ENCODE peak calls at places on chromosome 20, in seven cellular contexts. K is amniotic epithelial cell; N is stimulated activated naive B cell treated with anti-CD40 and anti-IgM and Interleukin-4, amounts not matched to agents 10 μg/mL and 1 μg/mL and 100 μg/mL, for 72 hours; Z is glutamatergic neuron; F is mammary epithelial cell; P is lower lobe of right lung; C is AML-193. L is an unnamed sample.

GRCh38 chr20:44642203-44643153 is 9.0 kb downstream of the ADA start:
- DNase-seq in C (peak; percentile 78), K (peak; percentile 96), P (peak; percentile 70), F (peak; percentile 82), Z (no peak), N (no peak), L (peak; percentile 4)

GRCh38 chr20:50837532-50838321 is 42.9 kb downstream of the BCAS4 start:
- DNase-seq in K (peak; percentile 80), N (no peak), Z (no peak), F (peak; percentile 89), C (no peak), P (no peak), L (no peak)

GRCh38 chr20:19757973-19758887 is at the start of gene RIN2:
- DNase-seq in K (peak; percentile 84), F (peak; percentile 79), P (peak; percentile 95), C (peak; percentile 63), Z (peak; percentile 97), N (peak; percentile 31), L (no peak)

GRCh38 chr20:48924711-48925109 is 3.2 kb downstream of the ARFGEF2 start:
- DNase-seq in P (no peak), N (no peak), F (no peak), Z (no peak), K (no peak), C (no peak), L (no peak)

GRCh38 chr20:13419445-13419844 is 198.4 kb downstream of the ISM1 start:
- DNase-seq in P (no peak), Z (no peak), K (no peak), F (no peak), N (no peak), C (no peak), L (no peak)

GRCh38 chr20:40741507-40742106 is 52.6 kb upstream of the MAFB start:
- DNase-seq in N (no peak), C (peak; percentile 47), F (peak; percentile 37), Z (peak; percentile 41), K (peak; percentile 33), P (no peak), L (no peak)

GRCh38 chr20:219290-220115 is 7.6 kb upstream of the DEFB129 start:
- DNase-seq in F (peak; percentile 21), C (peak; percentile 40), P (no peak), Z (no peak), K (no peak), N (no peak), L (no peak)

GRCh38 chr20:3248993-3249347 is 10.0 kb upstream of the SLC4A11 start:
- DNase-seq in Z (no peak), K (no peak), C (no peak), N (no peak), F (no peak), P (no peak), L (no peak)

GRCh38 chr20:49768204-49769124 is 44.2 kb upstream of the SLC9A8 start:
- DNase-seq in P (peak; percentile 70), Z (no peak), N (no peak), K (peak; percentile 99), C (peak; percentile 99), F (peak; percentile 97), L (no peak)

GRCh38 chr20:2256132-2256531 is 39.7 kb upstream of the TGM3 start:
- DNase-seq in C (no peak), F (no peak), K (no peak), P (no peak), N (no peak), Z (no peak), L (no peak)

GRCh38 chr20:37388831-37389230 is 42.9 kb downstream of the SRC start:
- DNase-seq in Z (no peak), N (no peak), P (peak; percentile 26), C (no peak), K (no peak), F (no peak), L (no peak)

GRCh38 chr20:62900052-62900691 is 26.1 kb downstream of the DIDO1 start:
- DNase-seq in N (peak; percentile 65), K (peak; percentile 64), Z (peak; percentile 86), P (peak; percentile 73), F (peak; percentile 43), C (peak; percentile 49), L (peak; percentile 68)

GRCh38 chr20:1369970-1370369 is 22.9 kb downstream of the FKBP1A start:
- DNase-seq in Z (peak; percentile 59), C (no peak), F (no peak), N (no peak), P (no peak), K (no peak), L (no peak)

GRCh38 chr20:63699466-63700198 is 3.2 kb downstream of the TNFRSF6B start:
- DNase-seq in N (no peak), K (no peak), Z (peak; percentile 65), C (no peak), F (no peak), P (peak; percentile 37), L (no peak)

GRCh38 chr20:4112490-4113420 is 97.4 kb upstream of the RNF24 start:
- DNase-seq in Z (no peak), C (peak; percentile 29), F (peak; percentile 51), N (no peak), P (peak; percentile 57), K (peak; percentile 39), L (no peak)

GRCh38 chr20:57223648-57224489 is 42.6 kb downstream of the BMP7 start:
- DNase-seq in C (no peak), K (no peak), Z (no peak), P (no peak), N (no peak), F (peak; percentile 43), L (no peak)

GRCh38 chr20:63737940-63738686 is 1.5 kb upstream of the SLC2A4RG start:
- DNase-seq in K (no peak), P (peak; percentile 59), N (no peak), C (no peak), Z (peak; percentile 46), F (no peak), L (peak; percentile 34)

GRCh38 chr20:37971561-37972127 is 61.6 kb downstream of the TTI1 start:
- DNase-seq in C (no peak), Z (no peak), P (no peak), N (no peak), F (no peak), K (no peak), L (no peak)

GRCh38 chr20:11675920-11676617 is 241.6 kb upstream of the BTBD3 start:
- DNase-seq in N (no peak), C (no peak), P (no peak), Z (no peak), K (no peak), F (no peak), L (no peak)

GRCh38 chr20:50027611-50028105 is 44.9 kb downstream of the SNAI1 start:
- DNase-seq in C (no peak), F (peak; percentile 44), P (no peak), Z (no peak), K (peak; percentile 91), N (no peak), L (no peak)

GRCh38 chr20:51767018-51767866 is 948 bp downstream of the ATP9A start:
- DNase-seq in F (peak; percentile 80), C (no peak), Z (peak; percentile 87), P (peak; percentile 90), K (no peak), N (peak; percentile 24), L (no peak)

GRCh38 chr20:15449061-15449460 is 1111.6 kb upstream of the FLRT3 start:
- DNase-seq in Z (no peak), C (no peak), F (no peak), K (no peak), N (no peak), P (no peak), L (no peak)

GRCh38 chr20:53668981-53669380 is 75.3 kb upstream of the ZNF217 start:
- DNase-seq in P (no peak), F (no peak), C (no peak), K (no peak), Z (no peak), N (no peak), L (no peak)

GRCh38 chr20:36658300-36658699 is 12.3 kb upstream of the SLA2 start:
- DNase-seq in K (no peak), C (peak; percentile 81), N (no peak), Z (no peak), F (no peak), P (no peak), L (no peak)

GRCh38 chr20:62550087-62550565 is 74.3 kb upstream of the GATA5 start:
- DNase-seq in Z (no peak), C (no peak), K (no peak), P (no peak), F (no peak), N (no peak), L (no peak)

GRCh38 chr20:45893831-45894230 is 2.7 kb downstream of the CTSA start:
- DNase-seq in F (no peak), N (no peak), K (no peak), Z (no peak), P (no peak), C (no peak), L (no peak)

GRCh38 chr20:48445827-48446226 is 382.0 kb downstream of the PREX1 start:
- DNase-seq in C (no peak), P (no peak), F (no peak), Z (no peak), N (no peak), K (no peak), L (no peak)

GRCh38 chr20:18738055-18738454 is 75.5 kb upstream of the SCP2D1 start:
- DNase-seq in N (no peak), K (peak; percentile 52), F (no peak), P (peak; percentile 65), Z (no peak), C (no peak), L (no peak)

GRCh38 chr20:46195264-46196038 is 77.3 kb downstream of the CD40 start:
- DNase-seq in K (peak; percentile 13), C (no peak), F (no peak), Z (no peak), P (no peak), N (no peak), L (no peak)

GRCh38 chr20:51910202-51911050 is 108.1 kb upstream of the SALL4 start:
- DNase-seq in Z (no peak), K (peak; percentile 7), N (no peak), P (no peak), F (no peak), C (no peak), L (no peak)

L was measured in effector CD4-positive, alpha-beta T cell.